ENCODE peak calls at places on chromosome X, in ten cellular contexts. X is endothelial cell of umbilical vein; R is IMR-90; P is left lung; J is tibial artery; V is A673; H is GM23248; S is CD8-positive, alpha-beta memory T cell; E is tibial nerve; G is dorsolateral prefrontal cortex. N is an unnamed sample.

GRCh38 chrX:150085881-150086280 is 147.6 kb upstream of the EOLA2 start:
- DNase-seq in J (no peak), G (no peak), P (no peak), R (peak; percentile 50), E (no peak), S (no peak), V (no peak), X (peak; percentile 62), H (peak; percentile 51), N (no peak)

GRCh38 chrX:72545990-72546389 is 26.7 kb downstream of the HDAC8 start:
- DNase-seq in G (no peak), E (no peak), S (no peak), J (no peak), R (no peak), P (no peak), X (peak; percentile 32), V (no peak), H (no peak), N (no peak)

GRCh38 chrX:50054147-50054546 is 131.8 kb downstream of the CLCN5 start:
- DNase-seq in E (no peak), S (no peak), X (no peak), V (no peak), G (no peak), H (no peak), R (no peak), P (no peak), J (no peak), N (no peak)

GRCh38 chrX:107758231-107758766 is 17.3 kb downstream of the TSC22D3 start:
- DNase-seq in H (no peak), G (no peak), V (no peak), J (no peak), E (no peak), S (no peak), R (no peak), P (no peak), X (no peak), N (no peak)

GRCh38 chrX:7108995-7109634 is 38.4 kb upstream of the STS start:
- DNase-seq in E (no peak), P (no peak), R (no peak), G (no peak), V (peak; percentile 37), H (peak; percentile 15), J (no peak), X (peak; percentile 84), S (no peak), N (no peak)

GRCh38 chrX:3738489-3738888 is 25.0 kb upstream of the PRKX start:
- DNase-seq in X (no peak), J (no peak), E (no peak), P (no peak), R (no peak), V (no peak), S (no peak), H (no peak), G (no peak), N (no peak)

GRCh38 chrX:134600714-134601113 is 57.6 kb downstream of the PLAC1 start:
- DNase-seq in S (no peak), J (no peak), G (no peak), R (peak; percentile 72), E (no peak), X (no peak), V (no peak), H (peak; percentile 62), P (no peak), N (no peak)

GRCh38 chrX:147803948-147804347 is 107.8 kb upstream of the FMR1 start:
- DNase-seq in H (peak; percentile 27), J (no peak), S (no peak), E (no peak), R (no peak), P (no peak), V (peak; percentile 26), X (no peak), G (no peak), N (no peak)

GRCh38 chrX:7146703-7147430 is 645 bp upstream of the STS start:
- DNase-seq in X (no peak), H (peak; percentile 36), J (peak; percentile 62), G (peak; percentile 31), E (peak; percentile 5), S (no peak), P (peak; percentile 39), R (no peak), V (no peak), N (no peak)

GRCh38 chrX:44039556-44039955 is 66.4 kb upstream of the NDP start:
- DNase-seq in X (no peak), R (no peak), S (no peak), P (no peak), H (no peak), V (peak; percentile 66), G (no peak), E (no peak), J (no peak), N (no peak)

GRCh38 chrX:74540635-74541249 is 73.7 kb downstream of the RLIM start:
- DNase-seq in V (no peak), X (no peak), R (no peak), S (no peak), G (no peak), E (no peak), P (no peak), H (no peak), J (no peak), N (no peak)

GRCh38 chrX:114930227-114930626 is 87.2 kb downstream of the IL13RA2 start:
- DNase-seq in V (no peak), H (peak; percentile 34), R (no peak), S (no peak), X (no peak), E (no peak), G (no peak), J (no peak), P (no peak), N (no peak)

DNA sequence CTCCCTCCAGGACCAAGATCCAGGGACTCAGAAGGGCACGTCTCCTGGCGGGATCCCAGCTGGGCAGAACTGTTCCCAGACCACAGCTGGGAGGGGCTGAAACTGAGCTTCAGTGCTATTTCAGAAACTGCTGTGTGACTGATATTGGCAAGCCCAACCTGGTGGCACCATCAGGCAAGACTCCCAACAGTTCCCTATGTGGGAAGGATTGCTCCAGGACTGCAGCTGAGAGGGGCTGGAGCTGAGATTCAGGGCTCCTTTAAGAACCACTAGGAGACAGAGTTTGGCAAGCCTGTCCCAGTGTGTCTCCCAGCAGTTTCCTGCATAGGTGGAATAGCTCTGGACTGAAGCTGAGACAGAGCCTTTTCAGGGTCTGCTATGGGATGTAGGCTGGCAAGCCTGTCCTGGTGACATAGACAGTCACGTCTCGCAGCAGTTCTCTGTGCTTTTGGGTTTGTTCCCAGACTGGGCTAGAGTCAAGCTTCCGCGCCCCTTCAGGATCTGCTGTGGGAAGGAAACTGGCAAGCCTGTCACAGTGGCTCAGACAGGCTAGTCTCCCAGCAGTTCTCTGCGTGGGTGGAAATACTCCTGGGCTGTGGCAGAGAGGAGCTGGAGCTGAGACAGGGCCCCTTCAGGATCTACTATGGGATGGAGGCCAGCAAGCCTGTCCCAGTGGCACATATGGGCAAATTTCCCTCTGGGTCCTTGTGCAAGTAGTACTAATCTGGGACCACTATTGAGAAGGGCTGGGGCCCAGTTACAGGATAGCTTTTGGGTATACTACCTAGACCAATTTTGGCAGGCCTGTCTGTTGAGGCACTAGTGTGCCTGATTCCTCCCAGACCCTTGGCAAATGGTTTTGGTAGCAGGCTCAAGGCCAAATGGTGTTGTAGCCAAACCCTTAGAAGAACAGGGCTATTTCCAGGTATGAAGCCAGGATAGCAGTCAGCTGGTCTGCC is 20.2 kb upstream of the MED14 start:
- DNase-seq in J (peak; percentile 90), E (no peak), S (no peak), R (peak; percentile 39), X (peak; percentile 5), H (peak; percentile 80), G (peak; percentile 49), V (no peak), P (no peak), N (no peak)
- H3K27ac ChIP-seq in J (peak overlapping the region; percentile 88), E (peak overlapping the region; percentile 33), S (no peak overlapping the region), R (no peak overlapping the region), X (no peak overlapping the region), H (peak overlapping the region; percentile 69), G (no peak overlapping the region), V (no peak overlapping the region), P (no peak overlapping the region), N (no peak overlapping the region)

DNA sequence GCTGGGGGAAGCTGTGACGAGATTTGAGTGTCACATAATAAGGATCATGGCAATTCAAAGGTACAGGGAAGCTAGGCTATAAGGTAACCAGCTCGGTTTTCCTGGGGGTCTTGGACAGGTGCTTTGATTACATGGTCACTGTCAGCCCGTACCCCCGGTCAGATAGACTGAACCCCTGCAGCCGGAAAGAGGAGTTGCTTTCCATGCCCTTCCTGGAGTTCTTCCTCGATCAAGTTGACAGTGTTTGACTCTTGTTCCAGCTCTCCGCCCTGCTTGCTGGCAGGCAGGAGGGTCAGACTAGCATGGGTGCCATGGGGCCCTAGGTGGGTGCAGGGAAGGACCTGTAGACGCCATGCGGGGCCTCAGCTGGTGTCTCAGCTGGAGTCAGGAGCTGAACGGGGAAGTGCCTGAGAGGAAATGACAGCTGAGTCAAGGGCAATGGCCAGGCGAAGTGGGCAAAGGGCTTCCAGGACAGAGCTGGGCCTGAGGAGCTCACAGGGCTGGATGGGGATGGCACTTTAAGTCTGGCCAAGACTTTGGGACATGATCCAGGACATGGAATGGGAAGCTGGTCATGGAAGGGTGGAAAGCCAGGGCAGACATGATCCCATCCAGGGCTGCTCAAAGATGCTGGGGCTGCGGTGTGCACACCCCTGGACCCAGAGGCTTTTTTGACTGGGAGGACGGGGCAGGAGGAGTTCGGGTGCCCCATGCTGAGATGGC is 1.6 kb downstream of the TMEM187 start:
- DNase-seq in R (no peak), X (peak; percentile 13), H (peak; percentile 20), J (no peak), E (no peak), S (no peak), V (no peak), P (peak; percentile 56), G (no peak), N (no peak)
- H3K27ac ChIP-seq in R (no peak overlapping the region), X (peak overlapping the region; percentile 98), H (peak overlapping the region; percentile 100), J (peak overlapping the region; percentile 99), E (peak overlapping the region; percentile 96), S (peak overlapping the region; percentile 80), V (peak overlapping the region; percentile 99), P (peak overlapping the region; percentile 99), G (peak overlapping the region; percentile 100), N (peak overlapping the region; percentile 99)

DNA sequence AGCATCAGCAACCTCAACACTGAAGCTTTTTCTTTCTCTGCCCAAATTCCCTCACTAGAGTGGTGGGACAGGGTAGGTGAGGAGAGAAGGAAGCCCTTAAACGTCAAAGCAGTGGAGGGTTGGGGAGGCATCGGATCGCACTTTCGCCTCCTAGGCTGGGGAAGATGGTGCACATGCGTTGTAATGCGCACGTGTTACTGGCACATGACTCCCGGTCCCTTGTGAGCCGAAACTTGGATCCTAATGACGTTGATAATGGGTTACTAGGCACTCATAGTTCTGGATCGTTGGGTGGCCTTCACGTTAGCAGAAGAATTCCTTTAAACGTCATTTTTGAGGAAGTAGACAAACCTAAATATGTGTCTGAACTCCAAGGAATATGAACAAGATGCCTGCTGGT is at the start of gene CBLL2:
- DNase-seq in P (no peak), S (no peak), V (no peak), E (no peak), G (no peak), X (no peak), J (no peak), R (no peak), H (no peak), N (no peak)
- H3K27ac ChIP-seq in P (no peak within 1 kb of the TSS), S (no peak within 1 kb of the TSS), V (no peak within 1 kb of the TSS), E (no peak within 1 kb of the TSS), G (no peak within 1 kb of the TSS), X (no peak within 1 kb of the TSS), J (no peak within 1 kb of the TSS), R (no peak within 1 kb of the TSS), H (no peak within 1 kb of the TSS), N (no peak within 1 kb of the TSS)

DNA sequence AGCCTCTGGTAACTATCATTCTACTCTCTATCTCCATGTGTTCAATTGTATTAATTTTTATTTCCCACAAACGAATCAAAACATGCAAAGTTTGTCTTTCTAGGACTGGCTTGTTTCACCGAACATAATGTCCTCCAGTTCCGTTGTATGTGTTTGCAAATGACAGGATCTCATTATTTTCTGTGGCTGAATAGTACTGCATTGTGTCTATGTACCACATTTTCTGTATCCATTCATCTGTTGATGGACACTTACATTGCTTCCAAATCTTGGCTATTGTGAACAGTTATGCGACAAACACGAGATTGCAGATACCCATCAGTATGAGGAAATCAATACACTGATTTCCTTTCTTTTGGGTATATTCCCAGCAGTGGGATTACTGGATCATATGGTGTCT is 8.4 kb upstream of the LDOC1 start:
- DNase-seq in S (no peak), R (no peak), E (no peak), H (no peak), J (no peak), V (no peak), G (no peak), P (no peak), X (no peak), N (no peak)
- H3K27ac ChIP-seq in S (no peak overlapping the region), R (no peak overlapping the region), E (no peak overlapping the region), H (no peak overlapping the region), J (no peak overlapping the region), V (no peak overlapping the region), G (peak overlapping the region; percentile 81), P (no peak overlapping the region), X (no peak overlapping the region), N (no peak overlapping the region)